ENCODE peak calls at places on chromosomes 13 and 19, in six cellular contexts. F, I, N, T, Q and O are unnamed samples.

GRCh38 chr13:113879506-113880360 is 15.9 kb upstream of the GAS6 start:
- DNase-seq in Q (no peak), N (no peak), I (peak; percentile 4), F (no peak), T (no peak), O (no peak)

GRCh38 chr13:29696606-29697005 is 101.1 kb upstream of the SLC7A1 start:
- DNase-seq in N (no peak), F (no peak), I (no peak), Q (no peak), T (no peak), O (no peak)

GRCh38 chr13:66009241-66009640 is 1220.9 kb downstream of the PCDH9 start:
- DNase-seq in Q (no peak), I (no peak), N (no peak), F (no peak), T (peak; percentile 70), O (no peak)

GRCh38 chr19:9061879-9062278 is 25.0 kb upstream of the OR1M1 start:
- DNase-seq in F (no peak), Q (no peak), I (no peak), T (no peak), N (no peak), O (no peak)

GRCh38 chr13:26628706-26629105 is 71.2 kb downstream of the WASF3 start:
- DNase-seq in N (no peak), Q (no peak), T (no peak), F (no peak), I (no peak), O (no peak)

GRCh38 chr19:12065100-12065538 is 588 bp downstream of the ZNF844 start:
- DNase-seq in Q (peak; percentile 20), F (no peak), N (no peak), I (peak; percentile 36), T (no peak), O (no peak)

GRCh38 chr19:44346556-44346955 is 9.9 kb downstream of the ZNF112 start:
- DNase-seq in N (no peak), I (no peak), Q (no peak), F (no peak), T (no peak), O (no peak)

GRCh38 chr13:28657784-28658538 is 969 bp upstream of the POMP start:
- DNase-seq in F (no peak), T (no peak), N (no peak), Q (no peak), I (no peak), O (no peak)

GRCh38 chr13:46605824-46606554 is 53.0 kb downstream of the LRCH1 start:
- DNase-seq in T (no peak), I (no peak), N (no peak), Q (no peak), F (peak; percentile 15), O (no peak)

GRCh38 chr13:99981115-99982020 is at the start of gene ZIC2:
- DNase-seq in Q (no peak), F (peak; percentile 69), T (peak; percentile 88), I (no peak), N (no peak), O (no peak)

GRCh38 chr13:86510792-86511191 is 711.6 kb upstream of the SLITRK6 start:
- DNase-seq in N (no peak), I (no peak), F (no peak), Q (no peak), T (no peak), O (no peak)

GRCh38 chr13:97659602-97660001 is 225.6 kb downstream of the RAP2A start:
- DNase-seq in I (no peak), F (no peak), T (no peak), Q (no peak), N (no peak), O (no peak)

GRCh38 chr13:79779761-79780160 is 298.8 kb downstream of the NDFIP2 start:
- DNase-seq in N (no peak), I (peak; percentile 52), F (no peak), Q (peak; percentile 54), T (no peak), O (peak; percentile 41)

GRCh38 chr19:49506575-49507105 is 5.8 kb upstream of the FCGRT start:
- DNase-seq in F (peak; percentile 71), T (no peak), I (no peak), N (peak; percentile 65), Q (peak; percentile 47), O (no peak)

DNA sequence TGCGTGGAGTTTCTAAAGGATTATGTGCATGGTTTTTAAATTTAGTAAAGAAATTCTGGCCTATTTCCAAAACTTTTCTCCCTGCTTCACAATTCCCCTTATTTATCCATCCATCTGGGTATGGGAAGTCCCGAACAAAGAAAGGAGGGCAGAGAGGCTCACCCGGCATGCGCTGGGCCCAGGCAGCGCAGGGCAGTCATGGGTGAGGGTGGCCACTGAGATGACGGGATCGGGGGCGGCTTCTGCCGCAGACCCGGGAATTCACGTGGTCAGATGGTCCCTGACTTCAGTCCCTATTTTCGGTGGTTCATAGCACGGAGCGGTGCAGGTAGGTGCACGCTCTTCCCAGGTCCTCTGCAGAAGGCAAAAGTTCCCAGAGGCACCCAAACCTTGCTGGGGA is 14.5 kb downstream of the IRS2 start:
- DNase-seq in F (no peak), N (no peak), I (no peak), Q (no peak), T (peak; percentile 42), O (no peak)
- H3K36me3 ChIP-seq in F (no peaks in the 10 kb centered on the region), N (no peaks in the 10 kb centered on the region), I (no peaks in the 10 kb centered on the region), Q (peaks cover 5% of the 10 kb centered on the region), T (peaks cover 11% of the 10 kb centered on the region), O (no peaks in the 10 kb centered on the region)

DNA sequence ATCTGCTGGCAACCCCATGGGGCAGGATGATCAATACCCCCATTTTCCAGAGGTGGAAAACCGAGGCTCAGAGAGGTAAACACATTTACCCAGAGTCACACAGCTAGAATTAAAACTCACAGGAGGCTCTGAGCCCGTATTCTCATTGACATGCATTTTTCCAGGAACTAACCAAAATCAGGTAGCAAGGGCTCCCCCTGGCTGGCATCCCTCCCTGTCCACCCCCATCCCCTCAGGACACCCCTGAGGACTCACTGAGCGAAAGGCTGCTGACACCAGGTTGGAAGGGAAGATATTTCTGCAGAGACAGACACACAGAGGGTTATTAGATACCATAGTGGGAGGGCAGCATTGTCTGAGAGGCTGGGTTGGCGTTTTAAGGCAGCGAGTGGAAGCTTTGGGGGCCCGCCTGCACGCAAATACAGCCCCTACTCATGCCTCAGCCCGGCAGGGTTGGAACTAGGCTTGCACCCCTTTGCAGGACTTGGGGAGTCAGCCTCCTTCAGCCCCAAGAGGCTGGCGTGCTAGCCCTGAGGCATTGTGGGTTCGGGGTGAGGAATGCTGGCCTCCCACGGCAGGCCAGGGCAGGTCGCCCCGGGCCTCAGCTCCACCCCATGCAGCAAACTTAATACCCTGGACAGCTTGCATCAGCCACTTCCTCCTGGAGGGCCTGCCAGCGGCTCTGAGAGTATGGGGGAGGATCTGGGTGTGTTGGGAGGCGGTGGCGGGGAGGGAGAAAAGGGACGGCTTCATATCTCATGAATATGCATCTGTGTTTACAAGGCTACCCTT is 3.9 kb downstream of the SLC1A5 start:
- DNase-seq in T (peak; percentile 83), N (no peak), F (peak; percentile 93), Q (peak; percentile 72), I (peak; percentile 72), O (peak; percentile 82)
- H3K36me3 ChIP-seq in T (peaks cover 26% of the 10 kb centered on the region), N (peaks cover 5% of the 10 kb centered on the region), F (peaks cover 75% of the 10 kb centered on the region), Q (no peaks in the 10 kb centered on the region), I (no peaks in the 10 kb centered on the region), O (no peaks in the 10 kb centered on the region)

GRCh38 chr19:57934820-57935665 is at the start of gene ZNF418:
- DNase-seq in I (peak; percentile 54), F (no peak), Q (peak; percentile 39), N (peak; percentile 11), T (peak; percentile 87), O (peak; percentile 54)

GRCh38 chr19:57941593-57941992 is 5.9 kb downstream of the ZNF256 start:
- DNase-seq in I (no peak), T (no peak), Q (no peak), F (no peak), N (no peak), O (no peak)

GRCh38 chr19:57935731-57936130 is 529 bp upstream of the ZNF418 start:
- DNase-seq in I (no peak), F (no peak), T (no peak), N (no peak), Q (no peak), O (no peak)
- H3K36me3 ChIP-seq in I (no peaks in the 10 kb centered on the region), F (no peaks in the 10 kb centered on the region), T (peaks cover 4% of the 10 kb centered on the region), N (peaks cover under 1% of the 10 kb centered on the region), Q (peaks cover 7% of the 10 kb centered on the region), O (no peaks in the 10 kb centered on the region)

DNA sequence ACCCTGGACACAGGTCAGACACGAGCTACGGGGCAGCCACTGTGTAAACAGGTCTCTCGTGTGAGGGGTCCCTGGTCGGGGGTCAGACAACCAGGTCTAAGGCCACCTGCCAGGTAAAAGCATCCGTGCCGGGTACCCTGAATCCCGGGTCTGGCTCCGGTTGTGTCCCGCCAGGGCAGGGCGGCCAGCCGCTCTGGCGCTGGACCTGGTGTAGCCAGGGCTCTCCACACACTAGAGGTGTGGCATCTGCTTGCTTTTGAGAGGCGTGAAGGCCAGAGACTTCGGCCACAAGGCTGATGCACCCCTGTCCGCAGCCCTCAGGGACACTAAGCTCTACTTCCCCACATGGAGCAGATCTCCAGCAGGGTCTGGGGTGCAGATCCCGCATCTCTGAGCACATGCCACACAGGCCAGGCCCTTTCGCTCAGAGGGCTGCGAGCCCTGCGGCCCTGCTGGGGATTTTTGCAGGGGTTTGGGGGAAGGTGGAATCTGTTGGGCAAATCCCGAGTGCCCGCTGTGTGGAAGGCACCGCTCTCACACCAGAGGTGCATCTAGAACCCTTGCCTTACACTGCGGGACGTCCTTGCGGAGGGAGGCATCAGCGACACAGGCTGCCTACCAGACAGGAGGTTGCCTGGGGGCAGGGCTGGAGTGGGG is 13.8 kb upstream of the TIMM13 start:
- DNase-seq in F (no peak), N (no peak), Q (no peak), I (no peak), T (peak; percentile 73), O (no peak)
- H3K36me3 ChIP-seq in F (peaks cover 53% of the 10 kb centered on the region), N (peaks cover 4% of the 10 kb centered on the region), Q (no peaks in the 10 kb centered on the region), I (no peaks in the 10 kb centered on the region), T (peaks cover 29% of the 10 kb centered on the region), O (no peaks in the 10 kb centered on the region)

DNA sequence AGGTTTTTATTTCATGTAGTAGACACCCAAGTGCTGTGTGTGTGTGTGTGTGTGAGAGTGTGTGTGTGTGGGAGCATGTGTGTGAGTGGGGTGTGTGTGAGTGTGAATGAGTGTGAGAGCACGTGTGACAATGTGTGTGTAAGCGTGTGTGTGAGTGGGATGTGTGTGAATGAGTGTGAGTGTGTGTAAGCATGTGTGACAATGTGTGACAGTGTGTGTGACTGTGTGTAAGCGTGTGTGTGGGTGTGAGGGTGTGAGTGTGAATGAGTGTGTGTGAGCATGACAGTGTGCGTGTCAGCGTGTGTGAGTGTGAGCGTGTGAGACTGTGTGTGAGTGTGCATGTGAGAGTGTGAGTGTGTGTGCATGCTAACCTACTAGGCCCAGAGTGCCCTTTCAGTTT is 15.3 kb downstream of the NOVA2 start:
- DNase-seq in F (no peak), T (no peak), Q (no peak), N (no peak), I (no peak), O (no peak)
- H3K36me3 ChIP-seq in F (no peaks in the 10 kb centered on the region), T (no peaks in the 10 kb centered on the region), Q (no peaks in the 10 kb centered on the region), N (no peaks in the 10 kb centered on the region), I (no peaks in the 10 kb centered on the region), O (no peaks in the 10 kb centered on the region)

DNA sequence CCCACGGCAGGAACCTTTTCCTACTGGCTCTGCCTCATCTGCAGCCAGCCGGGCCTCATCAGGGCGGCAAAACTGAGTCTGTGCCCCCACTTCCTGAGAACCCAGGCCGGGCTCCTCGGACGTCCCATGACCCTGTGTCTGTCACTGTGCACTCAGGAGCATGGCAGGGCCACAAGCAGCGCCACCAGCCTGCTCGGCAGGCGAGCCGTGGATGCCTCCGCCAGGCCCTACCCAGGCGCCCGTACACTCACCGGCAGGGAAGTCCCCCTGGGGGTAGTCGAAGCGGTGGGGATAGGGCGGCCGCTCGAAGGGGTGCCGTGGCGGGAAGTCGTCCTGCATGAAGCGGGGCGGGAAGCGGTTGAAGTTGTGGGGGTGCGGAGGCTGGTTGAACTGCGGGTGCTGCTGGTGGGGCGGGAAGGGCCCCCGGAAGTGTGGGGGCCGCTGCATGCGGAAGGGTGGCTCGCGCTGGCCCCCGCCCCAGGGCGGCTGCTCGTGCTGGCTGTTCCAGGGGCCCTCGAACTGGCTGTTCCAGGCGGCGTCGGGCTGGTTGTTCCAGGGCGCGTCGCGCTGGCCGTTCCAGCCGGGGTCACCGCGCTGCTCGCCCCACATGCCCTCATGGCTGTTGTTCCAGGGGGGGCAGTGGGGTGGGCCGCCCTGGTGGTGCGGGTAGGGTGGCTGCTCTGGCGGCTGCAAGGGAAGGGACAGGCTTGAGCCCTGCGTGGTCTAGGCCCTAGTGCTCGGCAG is 17.1 kb downstream of the CHERP start:
- DNase-seq in Q (no peak), I (no peak), N (no peak), T (peak; percentile 83), F (no peak), O (no peak)
- H3K36me3 ChIP-seq in Q (peaks cover 8% of the 10 kb centered on the region), I (no peaks in the 10 kb centered on the region), N (peaks cover 54% of the 10 kb centered on the region), T (peaks cover 97% of the 10 kb centered on the region), F (peaks cover 96% of the 10 kb centered on the region), O (no peaks in the 10 kb centered on the region)